ENCODE peak calls at places on chromosomes 13 and 19, in nine cellular contexts. K, Y, B, E, Q, G, H, D and T are unnamed samples.
A peak's percentile ranks its signal among the peaks of the same experiment; 100 is the strongest.

GRCh38 chr13:107099661-107100060 is 531.7 kb upstream of the ARGLU1 start:
- DNase-seq in K (peak; percentile 83), Y (no peak), B (peak; percentile 44), E (no peak), Q (no peak), G (no peak), H (no peak), D (no peak), T (no peak)

GRCh38 chr19:10111405-10111811 is at the start of gene P2RY11:
- DNase-seq in K (no peak), Y (no peak), B (no peak), E (no peak), Q (no peak), G (no peak), H (no peak), D (no peak), T (no peak)

GRCh38 chr19:49593233-49594113 is 2.5 kb downstream of the PRR12 start:
- DNase-seq in K (peak; percentile 81), Y (peak; percentile 98), B (no peak), E (peak; percentile 98), Q (no peak), G (peak; percentile 93), H (peak; percentile 96), D (peak; percentile 99), T (peak; percentile 79)

GRCh38 chr13:102670130-102670529 is 24.7 kb downstream of the METTL21C start:
- DNase-seq in K (no peak), Y (no peak), B (no peak), E (no peak), Q (no peak), G (no peak), H (no peak), D (no peak), T (no peak)

GRCh38 chr19:46697142-46697960 is 19.6 kb downstream of the PRKD2 start:
- DNase-seq in K (peak; percentile 23), Y (peak; percentile 99), B (no peak), E (peak; percentile 97), Q (no peak), G (no peak), H (peak; percentile 92), D (peak; percentile 98), T (peak; percentile 64)

GRCh38 chr19:10000171-10000826 is 10.0 kb downstream of the COL5A3 start:
- DNase-seq in K (peak; percentile 23), Y (peak; percentile 93), B (no peak), E (peak; percentile 72), Q (peak; percentile 36), G (peak; percentile 71), H (peak; percentile 81), D (peak; percentile 92), T (peak; percentile 47)

GRCh38 chr13:50015263-50015662 is at the start of gene KCNRG:
- DNase-seq in K (peak; percentile 26), Y (no peak), B (no peak), E (no peak), Q (no peak), G (no peak), H (no peak), D (no peak), T (no peak)

GRCh38 chr13:31773538-31773937 is 34.2 kb downstream of the RXFP2 start:
- DNase-seq in K (peak; percentile 84), Y (no peak), B (no peak), E (no peak), Q (no peak), G (no peak), H (no peak), D (no peak), T (no peak)

GRCh38 chr13:74978596-74978995 is 503.4 kb downstream of the TBC1D4 start:
- DNase-seq in K (no peak), Y (no peak), B (peak; percentile 94), E (no peak), Q (no peak), G (no peak), H (no peak), D (no peak), T (no peak)

GRCh38 chr13:109203587-109203986 is 574.2 kb downstream of the MYO16 start:
- DNase-seq in K (no peak), Y (no peak), B (no peak), E (no peak), Q (no peak), G (no peak), H (no peak), D (no peak), T (no peak)

GRCh38 chr13:79992111-79992510 is 348.8 kb downstream of the SPRY2 start:
- DNase-seq in K (no peak), Y (no peak), B (no peak), E (no peak), Q (no peak), G (no peak), H (no peak), D (no peak), T (no peak)

GRCh38 chr19:19649580-19649995 is 6.1 kb upstream of the GMIP start:
- DNase-seq in K (no peak), Y (no peak), B (no peak), E (no peak), Q (no peak), G (no peak), H (no peak), D (no peak), T (no peak)

GRCh38 chr19:17946965-17947784 is 14.4 kb downstream of the CCDC124 start:
- DNase-seq in K (no peak), Y (no peak), B (no peak), E (no peak), Q (no peak), G (no peak), H (no peak), D (no peak), T (no peak)

GRCh38 chr13:107170270-107170931 is 602.5 kb upstream of the ARGLU1 start:
- DNase-seq in K (no peak), Y (no peak), B (no peak), E (no peak), Q (no peak), G (no peak), H (peak; percentile 34), D (no peak), T (no peak)

GRCh38 chr13:32205426-32206096 is 109.6 kb downstream of the ZAR1L start:
- DNase-seq in K (no peak), Y (no peak), B (no peak), E (no peak), Q (no peak), G (no peak), H (no peak), D (no peak), T (no peak)

GRCh38 chr13:98847780-98848179 is 95.3 kb upstream of the SLC15A1 start:
- DNase-seq in K (no peak), Y (peak; percentile 80), B (no peak), E (no peak), Q (no peak), G (no peak), H (no peak), D (no peak), T (no peak)

GRCh38 chr19:6236310-6237291 is 43.2 kb downstream of the MLLT1 start:
- DNase-seq in K (no peak), Y (no peak), B (no peak), E (peak; percentile 64), Q (no peak), G (no peak), H (no peak), D (peak; percentile 92), T (no peak)

GRCh38 chr13:70339738-70340137 is 231.5 kb upstream of the KLHL1 start:
- DNase-seq in K (no peak), Y (peak; percentile 81), B (no peak), E (peak; percentile 20), Q (peak; percentile 4), G (no peak), H (peak; percentile 36), D (no peak), T (no peak)
- TF ChIP-seq CTCF in K (peak; percentile 43), Y (peak; percentile 88), B (peak; percentile 80), E (peak; percentile 55), Q (peak; percentile 56), G (no peak), H (peak; percentile 75), D (no peak), T (no peak)

DNA sequence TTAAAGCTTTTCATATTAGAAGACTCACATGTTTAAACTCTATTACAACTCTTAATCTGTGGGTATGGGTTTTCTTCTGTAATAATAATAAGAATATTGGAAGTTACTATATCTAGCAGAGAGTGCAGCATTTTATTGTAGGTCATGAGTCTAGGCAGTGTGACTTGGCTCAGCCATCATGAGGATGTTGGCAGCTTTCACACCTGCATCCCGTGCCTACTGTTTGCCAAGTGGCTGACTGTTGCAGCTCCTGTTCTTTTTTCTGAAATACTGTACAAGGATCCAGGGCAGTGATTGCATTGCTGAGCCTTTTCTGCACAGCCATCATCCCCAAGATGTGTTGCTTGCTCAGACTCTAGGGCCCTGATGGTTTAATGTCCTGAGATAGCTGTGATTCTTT is 47.4 kb downstream of the MTUS2 start:
- DNase-seq in K (no peak), Y (no peak), B (no peak), E (no peak), Q (no peak), G (no peak), H (no peak), D (no peak), T (no peak)
- TF ChIP-seq CTCF in K (no peak), Y (no peak), B (no peak), E (no peak), Q (no peak), G (no peak), H (no peak), D (no peak), T (no peak)

GRCh38 chr19:48342414-48342738 is 17.0 kb downstream of the EMP3 start:
- DNase-seq in K (no peak), Y (no peak), B (no peak), E (no peak), Q (no peak), G (no peak), H (no peak), D (no peak), T (no peak)
- TF ChIP-seq CTCF in K (no peak), Y (no peak), B (no peak), E (no peak), Q (no peak), G (no peak), H (no peak), D (no peak), T (no peak)

GRCh38 chr19:55678121-55678671 is 3.2 kb downstream of the EPN1 start:
- DNase-seq in K (no peak), Y (no peak), B (no peak), E (no peak), Q (no peak), G (no peak), H (no peak), D (no peak), T (no peak)
- TF ChIP-seq CTCF in K (no peak), Y (no peak), B (no peak), E (no peak), Q (no peak), G (no peak), H (no peak), D (no peak), T (no peak)

GRCh38 chr13:68261105-68261504 is 1031.0 kb upstream of the PCDH9 start:
- DNase-seq in K (no peak), Y (peak; percentile 74), B (no peak), E (no peak), Q (no peak), G (no peak), H (no peak), D (no peak), T (no peak)
- TF ChIP-seq CTCF in K (no peak), Y (peak; percentile 72), B (peak; percentile 27), E (no peak), Q (no peak), G (no peak), H (no peak), D (no peak), T (no peak)